ENCODE peak calls at places on chromosomes 13 and 19, in eight cellular contexts. N is T-helper 2 cell; E is KBM-7; T is cardiac muscle cell; G is naive B cell; S is stimulated activated CD4-positive, alpha-beta T cell treated with anti-CD3 and anti-CD28 coated beads, Interleukin-1b, Interleukin-23, amount 100 ng/mL, for 24 hours; X is H4; J is naive thymus-derived CD8-positive, alpha-beta T cell. C is an unnamed sample.

GRCh38 chr13:104460553-104460952 is 1394.3 kb upstream of the SLC10A2 start:
- DNase-seq in J (no peak), G (no peak), X (peak), S (no peak), N (no peak), E (no peak), T (peak), C (no peak)

GRCh38 chr19:2478324-2478755 is 2.4 kb downstream of the GADD45B start:
- DNase-seq in J (peak), E (peak), T (peak), X (peak), S (no peak), G (no peak), N (peak), C (peak)

GRCh38 chr19:46913852-46914430 is 53.1 kb downstream of the ARHGAP35 start:
- DNase-seq in T (no peak), G (no peak), E (peak), X (peak), S (no peak), J (no peak), N (no peak), C (no peak)

GRCh38 chr13:33910267-33910666 is 92.3 kb downstream of the RFC3 start:
- DNase-seq in J (no peak), N (no peak), G (no peak), T (no peak), E (no peak), S (no peak), X (no peak), C (no peak)

GRCh38 chr19:46745521-46746280 is at the start of gene FKRP:
- DNase-seq in X (no peak), T (no peak), G (peak), S (no peak), J (no peak), N (peak), E (no peak), C (peak)

GRCh38 chr13:110336681-110337080 is 29.6 kb downstream of the COL4A2 start:
- DNase-seq in T (no peak), G (no peak), S (no peak), J (no peak), N (no peak), E (no peak), X (no peak), C (no peak)

GRCh38 chr13:97328222-97328790 is 105.7 kb upstream of the RAP2A start:
- DNase-seq in G (no peak), X (no peak), T (peak), S (no peak), J (no peak), E (no peak), N (no peak), C (no peak)

GRCh38 chr19:46821512-46822359 is 28.9 kb downstream of the AP2S1 start:
- DNase-seq in E (no peak), T (no peak), J (peak), S (peak), N (peak), G (peak), X (no peak), C (peak)

GRCh38 chr13:105925496-105925895 is 610.0 kb downstream of the EFNB2 start:
- DNase-seq in G (no peak), X (no peak), T (peak), E (no peak), J (no peak), N (no peak), S (no peak), C (no peak)

GRCh38 chr13:48429036-48429435 is 16.1 kb upstream of the LPAR6 start:
- DNase-seq in S (no peak), X (no peak), E (no peak), G (no peak), T (no peak), J (no peak), N (no peak), C (no peak)

GRCh38 chr19:13214036-13214730 is 64.0 kb downstream of the IER2 start:
- DNase-seq in N (no peak), X (no peak), T (no peak), G (no peak), S (no peak), E (no peak), J (no peak), C (no peak)

GRCh38 chr13:94415484-94415883 is 64.0 kb downstream of the DCT start:
- DNase-seq in G (no peak), X (no peak), N (no peak), T (no peak), E (no peak), S (no peak), J (no peak), C (no peak)

GRCh38 chr19:16615788-16616187 is 12.2 kb downstream of the MED26 start:
- DNase-seq in J (no peak), N (no peak), G (no peak), X (no peak), S (no peak), E (no peak), T (no peak), C (no peak)

GRCh38 chr19:32104465-32105235 is 240.8 kb upstream of the ZNF507 start:
- DNase-seq in N (no peak), J (no peak), X (peak), S (no peak), E (peak), G (no peak), T (peak), C (no peak)

GRCh38 chr19:49851456-49852259 is 699 bp downstream of the PTOV1 start:
- DNase-seq in G (no peak), X (no peak), S (no peak), J (peak), E (no peak), N (peak), T (peak), C (peak)

GRCh38 chr13:46575321-46575721 is 22.4 kb downstream of the LRCH1 start:
- DNase-seq in G (no peak), J (no peak), N (no peak), T (peak), X (no peak), S (no peak), E (no peak), C (peak)

GRCh38 chr13:43132911-43133310 is 109.5 kb downstream of the DNAJC15 start:
- DNase-seq in N (no peak), E (no peak), J (no peak), S (no peak), X (no peak), T (no peak), G (no peak), C (no peak)

GRCh38 chr19:18656337-18657086 is 19.7 kb downstream of the KLHL26 start:
- DNase-seq in J (no peak), E (no peak), N (no peak), G (no peak), X (no peak), S (no peak), T (no peak), C (no peak)

GRCh38 chr19:522726-523125 is 8.8 kb upstream of the CDC34 start:
- DNase-seq in G (no peak), N (no peak), T (no peak), S (no peak), X (no peak), J (no peak), E (no peak), C (no peak)

GRCh38 chr13:43411211-43411610 is 375.6 kb downstream of the ENOX1 start:
- DNase-seq in S (no peak), X (no peak), E (no peak), T (no peak), J (no peak), N (no peak), G (no peak), C (no peak)

GRCh38 chr13:31965361-31966066 is 66.1 kb upstream of the FRY start:
- DNase-seq in G (peak), S (no peak), N (no peak), T (peak), J (no peak), E (no peak), X (no peak), C (no peak)

GRCh38 chr13:36297259-36297599 is 385 bp downstream of the CCDC169 start:
- DNase-seq in N (no peak), S (no peak), J (no peak), E (no peak), X (peak), T (peak), G (no peak), C (no peak)

GRCh38 chr13:111911754-111912452 is 155.0 kb upstream of the SOX1 start:
- DNase-seq in E (no peak), X (no peak), T (no peak), S (no peak), J (no peak), G (no peak), N (no peak), C (no peak)

GRCh38 chr13:65679240-65679639 is 1550.9 kb downstream of the PCDH9 start:
- DNase-seq in S (no peak), E (no peak), T (peak), N (no peak), G (no peak), J (no peak), X (no peak), C (no peak)

GRCh38 chr19:681029-681626 is 4.9 kb downstream of the FSTL3 start:
- DNase-seq in X (no peak), G (peak), E (peak), S (no peak), J (peak), N (peak), T (no peak), C (no peak)

GRCh38 chr13:21232196-21232595 is 55.7 kb downstream of the MRPL57 start:
- DNase-seq in E (no peak), J (no peak), G (no peak), N (no peak), X (no peak), T (peak), S (no peak), C (peak)

GRCh38 chr13:20684535-20684934 is 19.0 kb upstream of the IL17D start:
- DNase-seq in N (no peak), J (no peak), E (no peak), G (no peak), S (no peak), T (peak), X (no peak), C (no peak)

GRCh38 chr19:39843919-39844793 is 2.0 kb downstream of the FBL start:
- DNase-seq in G (peak), S (no peak), T (peak), J (no peak), X (no peak), N (no peak), E (peak), C (peak)

GRCh38 chr13:28735481-28736029 is 16.8 kb upstream of the SLC46A3 start:
- DNase-seq in N (no peak), J (no peak), S (no peak), G (no peak), E (no peak), X (no peak), T (no peak), C (no peak)